ENCODE peak calls at places on chromosomes 1 and 21, in nine cellular contexts. B is HTR-8/SVneo; T is iPS DF 19.7; N is NCI-H524; M is stimulated activated CD4-positive, alpha-beta T cell treated with anti-CD3 and anti-CD28 coated beads, Interleukin-2, amount 100 ng/mL, for 48 hours; A is amygdala; R is SHP77 treated with DMSO at 0.1 percent for 48 hours; J is mammary epithelial cell; G is HL-60. P is an unnamed sample.

GRCh38 chr1:50368179-50369007 is 54.9 kb downstream of the DMRTA2 start:
- DNase-seq in J (peak; percentile 21), B (peak; percentile 40), T (no peak), R (peak; percentile 20), N (peak; percentile 42), M (peak; percentile 40), G (no peak), A (no peak), P (peak; percentile 33)

GRCh38 chr1:202802998-202803932 is 5.0 kb downstream of the KDM5B start:
- DNase-seq in M (no peak), J (peak; percentile 25), A (no peak), R (no peak), G (peak; percentile 55), N (no peak), T (no peak), B (no peak), P (peak; percentile 60)

GRCh38 chr1:59272507-59272906 is 24.4 kb upstream of the FGGY start:
- DNase-seq in R (no peak), B (no peak), T (no peak), M (no peak), G (no peak), A (no peak), N (no peak), J (peak; percentile 80), P (peak; percentile 54)

GRCh38 chr21:34154878-34155277 is 81.5 kb downstream of the MRPS6 start:
- DNase-seq in B (no peak), N (no peak), T (no peak), J (no peak), R (no peak), A (no peak), M (no peak), G (no peak), P (no peak)

GRCh38 chr1:225700889-225701465 is 48.1 kb upstream of the ENAH start:
- DNase-seq in T (no peak), G (no peak), J (no peak), A (no peak), B (no peak), M (no peak), R (no peak), N (no peak), P (peak; percentile 28)

GRCh38 chr1:47852006-47852686 is 145.0 kb downstream of the TRABD2B start:
- DNase-seq in M (no peak), R (no peak), A (no peak), N (no peak), J (no peak), T (no peak), B (no peak), G (no peak), P (no peak)

GRCh38 chr1:186880982-186881381 is 52.2 kb downstream of the PLA2G4A start:
- DNase-seq in A (no peak), N (no peak), R (no peak), B (no peak), M (no peak), T (no peak), J (no peak), G (no peak), P (no peak)

GRCh38 chr1:47280142-47280541 is 33.8 kb downstream of the STIL start:
- DNase-seq in M (no peak), T (no peak), J (peak; percentile 35), A (no peak), B (no peak), G (peak; percentile 2), N (no peak), R (no peak), P (peak; percentile 30)

GRCh38 chr1:19695772-19696171 is 31.1 kb downstream of the HTR6 start:
- DNase-seq in G (no peak), J (no peak), T (no peak), M (no peak), N (no peak), B (no peak), A (no peak), R (no peak), P (no peak)

GRCh38 chr1:234722904-234723588 is 113.1 kb upstream of the IRF2BP2 start:
- DNase-seq in T (no peak), N (no peak), R (peak; percentile 75), A (peak; percentile 50), B (peak; percentile 44), J (peak; percentile 94), G (peak; percentile 88), M (peak; percentile 57), P (peak; percentile 94)

GRCh38 chr1:94095744-94096469 is 25.0 kb downstream of the ABCA4 start:
- DNase-seq in A (no peak), B (no peak), R (no peak), J (no peak), T (no peak), G (no peak), N (no peak), M (no peak), P (peak; percentile 27)

GRCh38 chr1:221620437-221621384 is 121.2 kb downstream of the DUSP10 start:
- DNase-seq in G (no peak), J (peak; percentile 31), M (no peak), R (no peak), T (no peak), B (no peak), N (peak; percentile 39), A (no peak), P (peak; percentile 5)

GRCh38 chr1:209590405-209590804 is 6.9 kb downstream of the CAMK1G start:
- DNase-seq in N (no peak), T (no peak), B (no peak), A (peak; percentile 58), G (no peak), R (no peak), J (no peak), M (no peak), P (no peak)

GRCh38 chr1:154474802-154475201 is 27.2 kb upstream of the TDRD10 start:
- DNase-seq in A (peak; percentile 85), R (no peak), N (no peak), M (no peak), G (peak; percentile 55), T (no peak), B (peak; percentile 20), J (peak; percentile 85), P (peak; percentile 52)

GRCh38 chr1:161298116-161298515 is 11.7 kb downstream of the MPZ start:
- DNase-seq in M (no peak), T (no peak), J (no peak), N (no peak), B (no peak), A (no peak), R (no peak), G (no peak), P (no peak)

GRCh38 chr1:33366766-33367487 is 46.0 kb upstream of the A3GALT2 start:
- DNase-seq in J (no peak), B (no peak), G (no peak), T (no peak), N (no peak), R (no peak), M (no peak), A (no peak), P (no peak)

GRCh38 chr1:36846366-36846765 is 187.9 kb downstream of the GRIK3 start:
- DNase-seq in T (no peak), N (peak; percentile 33), M (no peak), J (no peak), G (no peak), B (no peak), A (no peak), R (no peak), P (no peak)